ENCODE peak calls at places on chromosomes 5 and 9, in eight cellular contexts. G is endodermal cell; O is neural progenitor cell; P is cardiac fibroblast; X is tibial nerve; R is fibroblast of pulmonary artery; E is HepG2; L is CD8-positive, alpha-beta T cell. S is an unnamed sample.

GRCh38 chr9:5873439-5873838 is 17.2 kb upstream of the MLANA start:
- DNase-seq in P (no peak), G (no peak), L (no peak), R (no peak), X (no peak), E (no peak), O (no peak), S (no peak)

GRCh38 chr9:137280478-137281344 is 3.2 kb downstream of the TOR4A start:
- DNase-seq in R (peak), X (no peak), G (peak), E (no peak), O (peak), L (no peak), P (no peak), S (no peak)

GRCh38 chr5:9046756-9047481 is 499.0 kb downstream of the SEMA5A start:
- DNase-seq in R (peak), L (no peak), P (peak), E (no peak), G (no peak), X (no peak), O (no peak), S (peak)

GRCh38 chr9:25442517-25442916 is 235.7 kb downstream of the TUSC1 start:
- DNase-seq in G (no peak), O (no peak), P (no peak), X (no peak), R (no peak), L (no peak), E (no peak), S (no peak)

GRCh38 chr9:72185561-72185960 is 36.3 kb downstream of the GDA start:
- DNase-seq in P (peak), E (no peak), O (no peak), G (no peak), X (no peak), L (no peak), R (no peak), S (no peak)

GRCh38 chr9:121952611-121953010 is 140.5 kb downstream of the TTLL11 start:
- DNase-seq in G (no peak), P (no peak), L (no peak), R (no peak), E (no peak), O (no peak), X (no peak), S (no peak)

GRCh38 chr5:39080597-39081204 is 6.5 kb upstream of the RICTOR start:
- DNase-seq in P (peak), L (peak), G (peak), X (peak), E (peak), O (peak), R (peak), S (peak)

GRCh38 chr9:3758816-3759576 is 233.2 kb upstream of the RFX3 start:
- DNase-seq in P (peak), R (peak), L (no peak), E (no peak), G (no peak), O (no peak), X (no peak), S (peak)

GRCh38 chr9:4022435-4023067 is 277.3 kb downstream of the GLIS3 start:
- DNase-seq in E (no peak), X (no peak), G (no peak), R (no peak), O (no peak), L (no peak), P (no peak), S (no peak)

GRCh38 chr5:124000558-124000957 is 488.6 kb downstream of the CSNK1G3 start:
- DNase-seq in O (no peak), E (no peak), X (no peak), R (no peak), P (no peak), L (no peak), G (no peak), S (no peak)

GRCh38 chr5:10662083-10662482 is 98.2 kb downstream of the ANKRD33B start:
- DNase-seq in P (no peak), R (no peak), L (no peak), E (no peak), G (no peak), X (no peak), O (no peak), S (no peak)

GRCh38 chr5:35029333-35029732 is 18.4 kb downstream of the AGXT2 start:
- DNase-seq in X (no peak), E (no peak), O (no peak), G (no peak), R (peak), L (no peak), P (peak), S (peak)

DNA sequence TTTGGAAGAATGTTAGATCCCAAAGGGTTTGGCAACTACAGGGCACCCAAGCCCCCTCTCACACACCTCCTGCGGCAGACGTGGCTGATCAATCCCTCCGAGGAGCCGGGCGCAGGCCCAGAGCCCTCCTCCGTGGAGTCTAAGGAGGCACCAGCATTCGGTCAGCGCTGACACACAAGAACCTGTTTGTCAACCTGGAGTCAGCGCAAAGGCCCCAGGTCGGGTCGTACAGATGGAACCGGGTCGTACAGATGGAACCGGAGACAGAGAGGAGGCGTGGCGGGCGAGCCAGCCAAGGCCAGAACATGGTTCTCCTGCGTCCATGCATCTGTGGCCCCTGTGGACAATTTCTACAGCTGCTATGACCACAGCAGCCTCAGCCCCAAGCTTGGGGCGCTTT is 125.0 kb upstream of the SARDH start:
- DNase-seq in E (no peak), R (no peak), G (no peak), L (no peak), X (no peak), O (no peak), P (no peak), S (no peak)
- H3K4me3 ChIP-seq in E (no peak), R (no peak), G (no peak), L (no peak), X (no peak), O (no peak), P (no peak), S (no peak)

GRCh38 chr5:95842955-95843544 is 20.5 kb upstream of the GLRX start:
- DNase-seq in G (peak), E (peak), X (peak), L (peak), R (peak), O (peak), P (peak), S (peak)
- TF ChIP-seq CTCF in G (no peak), E (peak), X (no peak), L (no peak), R (no peak), O (no peak), P (peak), S (peak)

DNA sequence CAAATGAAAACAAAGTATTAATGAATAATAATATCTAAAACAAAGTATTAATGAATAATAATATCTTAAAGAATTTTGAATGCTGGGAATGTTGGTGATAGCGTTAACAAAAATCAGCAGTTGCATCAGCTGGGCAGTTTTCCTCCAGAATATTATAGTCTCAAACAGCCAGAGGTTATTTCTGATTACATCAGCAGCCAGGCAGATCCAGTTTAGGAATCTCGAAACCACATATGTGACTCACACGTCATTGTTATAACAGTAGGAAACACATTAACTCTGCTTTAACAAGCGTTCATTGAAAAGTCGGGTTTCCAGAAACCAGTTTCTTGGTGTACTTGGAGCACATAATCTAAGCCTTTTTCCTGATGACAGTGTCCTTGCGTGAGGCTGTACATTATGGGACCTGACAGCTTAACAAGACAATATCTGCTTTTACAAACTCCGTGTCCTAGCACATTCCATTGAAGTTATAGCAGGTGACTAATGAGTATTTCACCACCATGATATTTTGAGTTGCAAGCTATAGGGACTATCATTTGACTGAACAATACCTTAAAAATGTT is 559.5 kb upstream of the KLF4 start:
- DNase-seq in P (peak), G (no peak), R (peak), E (no peak), O (no peak), L (no peak), X (no peak), S (peak)
- H3K4me3 ChIP-seq in P (no peak), G (no peak), R (no peak), E (no peak), O (no peak), L (no peak), X (no peak), S (no peak)

DNA sequence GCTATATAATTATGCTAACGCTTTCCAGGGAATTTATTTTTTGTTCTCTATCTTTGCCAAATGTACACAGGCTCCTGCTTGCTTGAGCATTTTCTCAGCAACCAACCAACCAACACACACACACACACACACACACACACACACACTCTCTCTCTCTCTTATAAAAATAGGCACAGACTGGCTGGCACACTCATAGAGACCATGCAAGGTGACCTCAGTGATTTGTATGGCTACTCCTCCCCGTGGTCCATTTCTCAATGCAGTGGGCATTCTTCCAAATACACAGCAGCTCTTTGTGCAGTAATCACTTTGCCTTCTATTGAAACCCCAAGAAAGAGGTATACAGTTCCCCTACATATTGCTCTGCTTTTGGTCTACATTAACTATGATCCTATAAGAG is 416.0 kb downstream of the MAN2A1 start:
- DNase-seq in E (peak), P (peak), L (no peak), O (no peak), X (no peak), G (no peak), R (peak), S (peak)
- TF ChIP-seq CTCF in E (no peak), P (no peak), L (no peak), O (no peak), X (no peak), G (no peak), R (no peak), S (no peak)

DNA sequence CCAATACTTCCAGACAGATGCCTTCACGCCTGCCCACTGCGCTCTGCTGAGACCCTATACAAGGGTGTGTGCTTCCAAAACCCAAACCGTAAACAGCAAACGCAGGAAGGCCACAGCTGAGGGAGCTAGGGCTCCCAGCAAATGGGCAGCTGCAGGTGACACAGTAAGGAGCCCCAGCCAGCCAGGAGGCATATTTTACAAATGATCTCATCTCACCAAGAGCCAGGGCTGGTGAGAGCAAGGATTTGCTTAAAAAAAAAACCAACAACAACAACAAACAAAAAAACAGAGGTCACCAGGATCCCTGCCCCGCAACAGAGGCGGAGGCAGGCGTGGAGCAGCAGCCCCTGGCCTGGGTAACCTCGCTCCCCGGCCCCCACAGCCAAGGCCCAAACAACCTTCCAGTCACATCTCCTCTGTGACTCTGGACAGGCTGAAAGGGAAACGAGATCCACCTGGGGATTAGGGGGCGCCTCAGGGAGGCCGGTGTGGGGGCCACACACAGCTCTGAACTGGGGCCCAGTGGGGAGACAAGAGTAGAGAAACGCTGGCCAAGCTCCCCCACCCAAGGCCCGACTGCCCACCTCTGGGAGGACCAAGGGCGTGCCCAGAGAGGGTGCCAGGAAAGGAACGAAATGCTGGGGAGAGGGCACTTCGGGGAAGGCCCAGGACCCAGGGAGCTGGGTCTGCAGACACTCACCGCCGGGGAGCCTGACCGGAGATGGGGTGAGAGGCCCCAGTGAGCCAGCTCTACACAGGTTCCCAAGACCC is 3.3 kb downstream of the NACC2 start:
- DNase-seq in X (no peak), L (no peak), E (no peak), R (no peak), O (peak), P (peak), G (no peak), S (no peak)
- H3K4me3 ChIP-seq in X (no peak), L (no peak), E (no peak), R (no peak), O (no peak), P (no peak), G (no peak), S (no peak)

GRCh38 chr5:163809480-163809879 is 304.1 kb downstream of the MAT2B start:
- DNase-seq in X (no peak), P (peak), L (no peak), E (no peak), O (peak), R (peak), G (peak), S (no peak)
- TF ChIP-seq CTCF in X (no peak), P (no peak), L (no peak), E (no peak), O (no peak), R (peak), G (peak), S (no peak)